ENCODE peak calls at places on chromosomes 6 and 20, in eight cellular contexts. J is GM20000, B is mesothelial cell of epicardium, C is neural progenitor cell, O is transverse colon, W is BJ, R is uterus, M is ovary. U is an unnamed sample.

GRCh38 chr6:5598123-5598522 is 336.8 kb downstream of the FARS2 start:
- DNase-seq in C (no peak), J (no peak), B (no peak), M (no peak), R (no peak), W (no peak), O (no peak), U (no peak)

GRCh38 chr20:20864346-20865096 is 152.1 kb upstream of the RALGAPA2 start:
- DNase-seq in W (no peak), B (no peak), O (no peak), M (no peak), C (peak), J (no peak), R (no peak), U (no peak)

GRCh38 chr20:46787986-46788762 is 78.7 kb downstream of the SLC2A10 start:
- DNase-seq in R (no peak), O (no peak), J (no peak), B (no peak), C (peak), W (no peak), M (no peak), U (no peak)

GRCh38 chr6:40164345-40164755 is 230.1 kb upstream of the MOCS1 start:
- DNase-seq in O (no peak), J (no peak), M (peak), B (no peak), C (no peak), R (peak), W (no peak), U (no peak)

GRCh38 chr20:57051096-57051495 is 215.3 kb downstream of the BMP7 start:
- DNase-seq in R (no peak), C (no peak), B (no peak), O (no peak), J (no peak), M (no peak), W (no peak), U (no peak)

GRCh38 chr6:30752164-30752927 is 8.0 kb upstream of the IER3 start:
- DNase-seq in W (peak), C (no peak), B (peak), J (no peak), O (peak), M (peak), R (peak), U (peak)

GRCh38 chr6:140071115-140071514 is 696.7 kb upstream of the CITED2 start:
- DNase-seq in W (peak), J (no peak), C (no peak), M (no peak), O (no peak), B (no peak), R (no peak), U (no peak)

GRCh38 chr20:2507464-2507863 is 1.3 kb downstream of the ZNF343 start:
- DNase-seq in B (no peak), M (no peak), W (no peak), O (no peak), R (no peak), J (no peak), C (no peak), U (no peak)

GRCh38 chr6:63236398-63236817 is 25.1 kb downstream of the FKBP1C start:
- DNase-seq in W (no peak), M (no peak), C (no peak), B (no peak), R (no peak), J (no peak), O (no peak), U (no peak)

GRCh38 chr20:43721097-43721428 is 5.7 kb downstream of the GTSF1L start:
- DNase-seq in J (no peak), R (no peak), W (no peak), B (no peak), O (no peak), C (no peak), M (no peak), U (no peak)

GRCh38 chr6:124742971-124743370 is 219.3 kb upstream of the RNF217 start:
- DNase-seq in B (no peak), M (no peak), R (no peak), W (no peak), J (no peak), C (no peak), O (no peak), U (no peak)

GRCh38 chr6:119915971-119916370 is 566.4 kb upstream of the MAN1A1 start:
- DNase-seq in O (no peak), R (no peak), C (no peak), J (no peak), B (no peak), M (no peak), W (no peak), U (no peak)

GRCh38 chr6:163324326-163324927 is 90.1 kb upstream of the QKI start:
- DNase-seq in O (no peak), J (no peak), W (no peak), B (no peak), M (no peak), R (no peak), C (no peak), U (no peak)

GRCh38 chr20:43915209-43916072 is 789 bp downstream of the TOX2 start:
- DNase-seq in O (peak), C (peak), M (no peak), R (no peak), B (no peak), W (no peak), J (peak), U (no peak)

GRCh38 chr20:2872304-2873009 is 824 bp upstream of the PTPRA start:
- DNase-seq in C (peak), O (peak), W (no peak), J (peak), M (peak), R (peak), B (peak), U (peak)

GRCh38 chr6:149147939-149148718 is 169.4 kb upstream of the TAB2 start:
- DNase-seq in O (no peak), R (no peak), W (no peak), M (no peak), J (no peak), C (no peak), B (no peak), U (no peak)

GRCh38 chr6:7139835-7140470 is 32.2 kb downstream of the RREB1 start:
- DNase-seq in C (no peak), M (no peak), B (no peak), J (no peak), R (no peak), W (no peak), O (no peak), U (no peak)

GRCh38 chr6:158608221-158608620 is 36.3 kb downstream of the DYNLT1 start:
- DNase-seq in J (no peak), O (no peak), M (no peak), B (no peak), R (no peak), C (no peak), W (no peak), U (no peak)

GRCh38 chr6:115487331-115487730 is 573.4 kb downstream of the FRK start:
- DNase-seq in R (no peak), M (no peak), W (no peak), J (no peak), O (no peak), C (no peak), B (no peak), U (no peak)

GRCh38 chr6:100518588-100518987 is 53.9 kb upstream of the SIM1 start:
- DNase-seq in J (no peak), C (no peak), R (no peak), W (no peak), B (no peak), M (no peak), O (no peak), U (no peak)

GRCh38 chr6:150705392-150705791 is 105.7 kb downstream of the PLEKHG1 start:
- DNase-seq in B (no peak), M (no peak), O (no peak), W (no peak), C (no peak), R (no peak), J (no peak), U (no peak)

GRCh38 chr6:71419217-71419953 is 130.8 kb downstream of the OGFRL1 start:
- DNase-seq in W (no peak), O (no peak), M (no peak), B (no peak), J (no peak), R (peak), C (no peak), U (no peak)

GRCh38 chr6:24205020-24205492 is 79.0 kb downstream of the NRSN1 start:
- DNase-seq in M (no peak), B (no peak), R (no peak), J (peak), O (no peak), C (peak), W (no peak), U (no peak)

GRCh38 chr6:11925805-11926204 is 86.3 kb upstream of the HIVEP1 start:
- DNase-seq in W (no peak), B (no peak), J (no peak), R (no peak), O (no peak), C (no peak), M (no peak), U (no peak)

GRCh38 chr6:11929451-11929850 is 82.7 kb upstream of the HIVEP1 start:
- DNase-seq in R (no peak), C (no peak), J (no peak), B (no peak), M (no peak), W (no peak), O (no peak), U (no peak)

GRCh38 chr6:11930240-11930639 is 81.9 kb upstream of the HIVEP1 start:
- DNase-seq in R (no peak), W (no peak), J (no peak), B (no peak), M (no peak), C (no peak), O (no peak), U (no peak)

GRCh38 chr6:11931296-11932035 is 80.6 kb upstream of the HIVEP1 start:
- DNase-seq in M (no peak), J (no peak), C (no peak), O (no peak), R (no peak), B (no peak), W (no peak), U (no peak)

DNA sequence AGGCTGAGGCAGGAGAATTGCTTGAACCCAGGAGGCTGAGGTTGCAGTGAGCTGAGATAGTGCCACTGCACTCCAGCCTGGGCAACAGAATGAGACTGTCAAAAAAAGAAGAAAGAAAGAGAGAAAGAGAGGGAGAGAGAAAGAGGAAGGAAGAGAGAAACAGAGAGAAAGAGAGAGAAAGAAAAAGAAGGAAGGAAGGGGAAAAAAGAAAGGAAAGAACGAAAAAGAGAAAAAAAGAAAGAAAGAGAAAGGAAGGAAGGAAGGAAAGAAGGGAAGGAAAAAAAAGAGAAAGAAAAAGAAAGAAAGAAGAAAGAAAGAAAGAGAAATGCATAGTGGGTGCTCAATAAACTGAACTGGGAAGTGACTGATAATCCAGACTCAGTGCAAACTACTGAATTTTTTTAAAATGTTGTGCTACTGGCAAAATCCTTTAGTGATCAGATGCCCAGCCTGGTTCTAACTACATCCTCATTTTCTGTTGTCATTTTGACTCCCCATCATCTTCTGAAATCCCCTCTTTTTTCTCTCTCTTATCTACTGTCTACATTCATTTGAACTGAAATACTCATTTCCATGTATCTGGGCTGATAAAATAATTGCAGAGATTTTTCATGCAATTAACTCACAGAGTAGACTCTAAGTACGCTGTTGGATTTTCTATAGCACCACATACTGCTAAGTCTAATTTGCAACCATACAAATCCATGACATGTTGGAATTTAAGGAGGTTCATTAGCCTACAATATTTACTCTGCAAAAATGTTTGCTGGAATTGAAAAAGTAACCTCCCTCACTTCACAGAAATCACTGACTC is 85.3 kb upstream of the HIVEP1 start:
- DNase-seq in B (no peak), R (no peak), O (no peak), W (no peak), C (no peak), M (no peak), J (no peak), U (no peak)
- TF ChIP-seq CTCF in B (no peak), R (no peak), O (no peak), W (no peak), C (no peak), M (no peak), J (no peak), U (no peak)

GRCh38 chr6:26414281-26414680 is 12.2 kb downstream of the BTN3A1 start:
- DNase-seq in J (no peak), C (no peak), M (no peak), B (no peak), R (no peak), W (no peak), O (no peak), U (no peak)

GRCh38 chr6:26412954-26413353 is 10.9 kb downstream of the BTN3A1 start:
- DNase-seq in R (no peak), B (no peak), M (no peak), J (no peak), W (no peak), C (no peak), O (no peak), U (no peak)

GRCh38 chr6:26412225-26412624 is 10.2 kb downstream of the BTN3A1 start:
- DNase-seq in J (no peak), C (peak), B (no peak), W (no peak), M (no peak), O (no peak), R (no peak), U (no peak)

GRCh38 chr6:26408828-26409730 is 7.0 kb downstream of the BTN3A1 start:
- DNase-seq in C (no peak), M (no peak), O (no peak), J (no peak), B (no peak), R (no peak), W (no peak), U (no peak)

GRCh38 chr6:26411751-26412150 is 9.7 kb downstream of the BTN3A1 start:
- DNase-seq in O (no peak), M (no peak), W (no peak), R (no peak), C (no peak), J (no peak), B (no peak), U (no peak)
- TF ChIP-seq CTCF in O (no peak), M (no peak), W (no peak), R (no peak), C (no peak), J (no peak), B (no peak), U (no peak)

GRCh38 chr20:34473262-34473883 is 42.8 kb upstream of the DYNLRB1 start:
- DNase-seq in O (peak), C (peak), B (peak), W (no peak), M (no peak), R (peak), J (peak), U (no peak)

GRCh38 chr20:34479627-34480026 is 36.6 kb upstream of the DYNLRB1 start:
- DNase-seq in J (no peak), O (no peak), B (no peak), W (no peak), C (no peak), M (no peak), R (no peak), U (no peak)

GRCh38 chr20:34472246-34472925 is 43.8 kb upstream of the DYNLRB1 start:
- DNase-seq in M (no peak), J (no peak), R (no peak), C (no peak), B (no peak), W (peak), O (no peak), U (no peak)

DNA sequence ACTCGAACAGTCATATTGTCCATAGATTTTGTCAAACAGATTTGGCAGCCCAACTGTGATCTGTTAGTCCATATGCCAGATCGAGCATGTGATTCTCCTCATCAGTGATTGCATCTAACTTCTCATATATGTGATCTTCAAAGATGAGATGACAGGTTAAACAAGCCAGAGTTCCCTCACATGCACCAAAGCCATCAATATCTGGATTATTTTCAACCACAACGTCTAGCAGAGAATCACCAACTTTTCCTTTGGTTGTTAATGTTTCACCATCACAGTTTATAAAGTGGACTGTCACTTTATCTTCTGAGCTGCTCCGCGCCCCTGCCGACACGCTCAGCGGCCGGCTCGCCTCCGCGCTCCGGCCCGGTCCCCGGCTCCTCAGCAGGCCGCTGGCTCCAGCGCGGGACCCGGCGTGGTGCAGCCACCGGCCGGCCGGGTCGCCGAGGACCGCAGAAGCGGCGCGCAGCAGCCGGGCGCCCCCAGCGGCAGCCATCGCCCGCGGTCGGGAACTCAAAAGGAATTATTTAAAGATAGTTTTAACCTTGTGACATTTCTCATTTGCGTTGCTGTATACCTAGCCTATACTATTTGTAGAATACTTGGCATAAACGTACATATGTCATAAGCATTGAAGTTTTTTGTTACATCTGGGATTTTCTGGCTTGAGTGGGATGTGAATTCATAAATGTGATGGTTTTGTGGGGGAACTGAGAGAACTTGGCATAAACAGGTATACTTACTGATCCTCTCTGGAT is 40.1 kb upstream of the DYNLRB1 start:
- DNase-seq in C (peak), O (peak), J (peak), M (peak), B (no peak), W (no peak), R (peak), U (peak)
- TF ChIP-seq CTCF in C (no peak), O (peak), J (peak), M (peak), B (no peak), W (peak), R (peak), U (peak)

GRCh38 chr20:59050437-59050836 is 7.9 kb upstream of the PRELID3B start:
- DNase-seq in M (no peak), J (no peak), O (no peak), W (no peak), C (no peak), B (no peak), R (no peak), U (no peak)

GRCh38 chr20:59051666-59052065 is 9.1 kb upstream of the PRELID3B start:
- DNase-seq in B (no peak), O (no peak), J (no peak), M (no peak), R (no peak), C (no peak), W (no peak), U (no peak)

GRCh38 chr20:59055302-59055701 is 12.7 kb upstream of the PRELID3B start:
- DNase-seq in J (no peak), O (no peak), B (no peak), C (no peak), W (no peak), M (no peak), R (no peak), U (no peak)
- TF ChIP-seq CTCF in J (no peak), O (peak), B (no peak), C (peak), W (peak), M (no peak), R (peak), U (peak)

GRCh38 chr6:76347539-76347938 is 275.1 kb upstream of the IMPG1 start:
- DNase-seq in O (no peak), W (no peak), M (no peak), R (no peak), B (no peak), J (no peak), C (no peak), U (no peak)

DNA sequence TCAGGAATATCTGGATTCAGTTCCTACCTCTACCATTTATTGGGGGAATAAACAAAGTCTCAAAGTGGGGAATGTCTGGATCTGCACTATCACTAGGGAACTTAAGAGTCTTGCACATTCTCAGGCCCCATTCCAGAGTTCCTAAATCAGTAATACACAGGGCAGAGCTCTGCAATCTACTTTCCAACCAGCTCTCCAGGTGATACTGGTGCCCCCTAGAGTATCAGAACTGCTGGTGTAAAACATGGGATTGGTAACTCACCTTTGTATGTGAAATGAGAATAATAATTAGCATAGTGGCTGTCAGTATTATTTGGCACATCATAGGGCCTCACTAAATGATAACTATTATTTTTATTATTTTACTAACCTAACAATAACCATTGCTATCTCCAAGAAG is 278.8 kb upstream of the IMPG1 start:
- DNase-seq in W (no peak), R (no peak), M (no peak), B (no peak), O (no peak), C (peak), J (no peak), U (no peak)
- TF ChIP-seq CTCF in W (no peak), R (no peak), M (no peak), B (peak), O (no peak), C (peak), J (peak), U (no peak)

GRCh38 chr6:131061041-131061770 is 1.8 kb downstream of the EPB41L2 start:
- DNase-seq in B (no peak), W (no peak), C (peak), J (peak), O (no peak), R (no peak), M (no peak), U (no peak)

GRCh38 chr6:131062245-131063027 is 609 bp downstream of the EPB41L2 start:
- DNase-seq in R (peak), B (peak), M (peak), W (no peak), O (peak), C (peak), J (peak), U (no peak)

GRCh38 chr6:131063764-131064272 is 773 bp upstream of the EPB41L2 start:
- DNase-seq in M (no peak), W (no peak), R (peak), O (no peak), J (peak), B (no peak), C (peak), U (no peak)

GRCh38 chr6:131061771-131062160 is 1.3 kb downstream of the EPB41L2 start:
- DNase-seq in B (no peak), C (no peak), M (no peak), J (no peak), O (no peak), W (no peak), R (no peak), U (no peak)

GRCh38 chr6:131063028-131063763 is at the start of gene EPB41L2:
- DNase-seq in C (peak), M (peak), J (peak), W (peak), O (peak), R (peak), B (peak), U (peak)
- TF ChIP-seq CTCF in C (peak), M (peak), J (no peak), W (peak), O (peak), R (no peak), B (peak), U (no peak)

U was measured in lung.